ENCODE peak calls at places on chromosomes 3 and 15, in four cellular contexts. P is endothelial cell of umbilical vein, J is HCT116, I is K562. S is an unnamed sample.

GRCh38 chr3:110687138-110687537 is 384.5 kb upstream of the NECTIN3 start:
- DNase-seq in I (no peak), J (no peak), P (no peak), S (no peak)

GRCh38 chr3:11282250-11283125 is 10.3 kb downstream of the ATG7 start:
- DNase-seq in P (no peak), J (no peak), I (no peak), S (no peak)

GRCh38 chr3:40847571-40847992 is 322.8 kb downstream of the ZNF621 start:
- DNase-seq in P (peak; percentile 73), J (no peak), I (no peak), S (peak; percentile 88)

GRCh38 chr3:42979044-42979962 is at the start of gene GASK1A:
- DNase-seq in J (no peak), I (no peak), P (no peak), S (peak; percentile 89)

GRCh38 chr15:29558261-29558660 is 264.0 kb downstream of the TJP1 start:
- DNase-seq in J (no peak), P (no peak), I (no peak), S (no peak)

GRCh38 chr3:140469491-140469890 is 208.4 kb upstream of the TRIM42 start:
- DNase-seq in I (no peak), P (no peak), J (no peak), S (no peak)

GRCh38 chr3:128071771-128072453 is 19.7 kb downstream of the SEC61A1 start:
- DNase-seq in I (no peak), J (no peak), P (no peak), S (no peak)

GRCh38 chr3:49563766-49564165 is 9.5 kb downstream of the BSN start:
- DNase-seq in J (no peak), P (no peak), I (no peak), S (no peak)

GRCh38 chr15:45268135-45268534 is 16.1 kb downstream of the SLC28A2 start:
- DNase-seq in J (no peak), P (no peak), I (peak; percentile 36), S (peak; percentile 62)

GRCh38 chr3:36444909-36445308 is 64.6 kb downstream of the STAC start:
- DNase-seq in P (no peak), J (no peak), I (no peak), S (no peak)

GRCh38 chr3:130539005-130539404 is 22.0 kb downstream of the COL6A6 start:
- DNase-seq in P (peak; percentile 50), I (peak; percentile 71), J (peak; percentile 40), S (peak; percentile 84)

DNA sequence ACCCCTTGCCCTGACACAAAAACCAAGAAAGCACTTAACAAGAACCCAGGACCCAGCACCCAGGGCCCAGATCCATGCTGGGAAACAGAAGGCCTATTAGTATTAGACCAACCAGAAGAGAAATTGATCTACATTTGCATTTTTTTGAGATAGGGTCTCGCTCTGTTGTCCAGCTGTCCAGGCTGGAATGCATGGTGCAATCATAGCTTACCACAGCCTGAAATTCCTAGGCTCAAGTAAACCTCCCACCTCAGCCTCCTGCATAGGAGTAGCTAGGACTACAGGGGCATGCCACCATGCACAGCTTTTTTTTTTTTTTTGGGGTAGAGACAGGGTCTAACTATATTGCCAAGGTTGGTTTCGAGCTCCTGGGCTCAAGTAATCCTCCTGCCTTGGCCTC is 26.4 kb downstream of the CCDC12 start:
- DNase-seq in I (no peak), P (no peak), J (no peak), S (no peak)
- H3K4me1 ChIP-seq in I (peaks cover 80% of the 10 kb centered on the region), P (peaks cover 50% of the 10 kb centered on the region), J (peaks cover 77% of the 10 kb centered on the region), S (peaks cover 11% of the 10 kb centered on the region)

GRCh38 chr3:16927485-16927884 is 42.7 kb downstream of the PLCL2 start:
- DNase-seq in I (peak; percentile 18), P (no peak), J (no peak), S (no peak)
- H3K4me2 ChIP-seq in I (no peak overlapping the region), P (no peak overlapping the region), J (no peak overlapping the region), S (no peak overlapping the region)

GRCh38 chr3:184172681-184173373 is 1.8 kb upstream of the AP2M1 start:
- DNase-seq in J (no peak), P (peak; percentile 14), I (no peak), S (no peak)
- TF ChIP-seq POLR2AphosphoS5 in J (no peak), P (no peak), I (no peak), S (no peak)

GRCh38 chr3:4719011-4719649 is 226.0 kb downstream of the ITPR1 start:
- DNase-seq in P (no peak), I (no peak), J (no peak), S (no peak)

GRCh38 chr3:4723921-4724698 is 231.0 kb downstream of the ITPR1 start:
- DNase-seq in P (no peak), I (no peak), J (no peak), S (no peak)

GRCh38 chr3:4721511-4721911 is 228.4 kb downstream of the ITPR1 start:
- DNase-seq in P (no peak), I (no peak), J (no peak), S (no peak)

GRCh38 chr3:4720316-4721075 is 227.3 kb downstream of the ITPR1 start:
- DNase-seq in P (peak; percentile 75), I (peak; percentile 86), J (peak; percentile 60), S (peak; percentile 74)

GRCh38 chr3:4722103-4722502 is 229.0 kb downstream of the ITPR1 start:
- DNase-seq in P (peak; percentile 81), I (peak; percentile 83), J (peak; percentile 68), S (peak; percentile 28)
- H3K4me1 ChIP-seq in P (no peaks in the 10 kb centered on the region), I (peaks cover 20% of the 10 kb centered on the region), J (peaks cover 30% of the 10 kb centered on the region), S (peaks cover 29% of the 10 kb centered on the region)